ENCODE peak calls at places on chromosomes 7 and 10, in five cellular contexts. E is HCT116; V is GM19239; M is activated naive CD4-positive, alpha-beta T cell; B is cardiac muscle cell. G is an unnamed sample.

GRCh38 chr7:82677493-82677892 is 233.9 kb upstream of the CACNA2D1 start:
- DNase-seq in V (no peak), B (peak), M (peak), E (no peak), G (no peak)

GRCh38 chr7:158396982-158397862 is 190.4 kb downstream of the PTPRN2 start:
- DNase-seq in M (no peak), V (no peak), E (no peak), B (no peak), G (no peak)

GRCh38 chr7:98868450-98868849 is 1.4 kb downstream of the TMEM130 start:
- DNase-seq in M (no peak), B (no peak), E (no peak), V (no peak), G (no peak)

GRCh38 chr7:44486693-44487092 is 3.8 kb downstream of the NUDCD3 start:
- DNase-seq in E (no peak), B (no peak), V (no peak), M (no peak), G (no peak)

GRCh38 chr10:113273151-113273876 is 279.5 kb upstream of the HABP2 start:
- DNase-seq in B (no peak), V (no peak), M (no peak), E (no peak), G (peak)

GRCh38 chr7:22683379-22683778 is 43.6 kb upstream of the IL6 start:
- DNase-seq in E (no peak), M (no peak), B (no peak), V (no peak), G (no peak)

GRCh38 chr7:70484255-70484654 is 647.7 kb upstream of the GALNT17 start:
- DNase-seq in V (no peak), E (no peak), B (no peak), M (no peak), G (no peak)

GRCh38 chr7:36490335-36490940 is 100.8 kb downstream of the ANLN start:
- DNase-seq in B (no peak), V (no peak), E (no peak), M (no peak), G (no peak)

GRCh38 chr7:151763420-151763984 is 113.4 kb downstream of the PRKAG2 start:
- DNase-seq in E (no peak), B (no peak), M (no peak), V (no peak), G (no peak)

GRCh38 chr7:151801782-151802468 is 75.0 kb downstream of the PRKAG2 start:
- DNase-seq in E (no peak), B (no peak), V (no peak), M (no peak), G (no peak)

GRCh38 chr7:101518348-101518747 is 110.7 kb downstream of the MYL10 start:
- DNase-seq in M (no peak), V (no peak), B (no peak), E (no peak), G (no peak)

GRCh38 chr7:94368371-94368791 is 26.3 kb upstream of the COL1A2 start:
- DNase-seq in B (no peak), E (no peak), V (no peak), M (no peak), G (no peak)

GRCh38 chr10:18601321-18601720 is 50.1 kb downstream of the NSUN6 start:
- DNase-seq in M (no peak), E (no peak), V (no peak), B (no peak), G (no peak)

G was measured in ecto neural progenitor cell.